ENCODE peak calls at places on chromosomes 4 and X, in four cellular contexts. A, R, W and E are unnamed samples.

GRCh38 chr4:36237366-36238353 is 6.7 kb downstream of the ARAP2 start:
- DNase-seq in A (no peak), R (no peak), W (no peak), E (no peak)

GRCh38 chr4:155592568-155593343 is 73.9 kb upstream of the GUCY1A1 start:
- DNase-seq in W (no peak), R (no peak), A (no peak), E (no peak)

GRCh38 chr4:150402968-150403367 is 179.0 kb upstream of the MAB21L2 start:
- DNase-seq in W (no peak), A (no peak), R (no peak), E (peak)

GRCh38 chr4:74934016-74934821 is 1.3 kb downstream of the PARM1 start:
- DNase-seq in W (peak), R (no peak), A (peak), E (peak)

GRCh38 chrX:145524931-145525330 is 277.6 kb downstream of the SPANXN1 start:
- DNase-seq in R (no peak), A (no peak), W (no peak), E (no peak)

GRCh38 chr4:179130122-179130714 is 1688.0 kb upstream of the AGA start:
- DNase-seq in W (no peak), A (peak), R (no peak), E (no peak)

GRCh38 chrX:151151668-151152267 is 24.6 kb upstream of the GPR50 start:
- DNase-seq in W (no peak), A (peak), R (peak), E (peak)

GRCh38 chr4:48710446-48711209 is 69.5 kb downstream of the FRYL start:
- DNase-seq in W (no peak), A (no peak), R (no peak), E (no peak)

GRCh38 chr4:108060164-108060563 is 70.5 kb downstream of the HADH start:
- DNase-seq in W (no peak), R (peak), A (no peak), E (no peak)

GRCh38 chrX:140933056-140933455 is 69.3 kb upstream of the SPANXB1 start:
- DNase-seq in R (no peak), W (no peak), A (no peak), E (no peak)

GRCh38 chr4:120671538-120671937 is 251.0 kb downstream of the PRDM5 start:
- DNase-seq in W (no peak), R (no peak), A (no peak), E (no peak)

GRCh38 chrX:320126-320783 is 1.7 kb upstream of the GTPBP6 start:
- DNase-seq in A (no peak), R (no peak), W (peak), E (no peak)

GRCh38 chrX:103774070-103774642 is 2.5 kb upstream of the PLP1 start:
- DNase-seq in R (peak), A (no peak), W (no peak), E (peak)

GRCh38 chrX:130108647-130109428 is 1.5 kb downstream of the ELF4 start:
- DNase-seq in R (peak), W (no peak), A (peak), E (no peak)

GRCh38 chr4:8766610-8767009 is 105.0 kb downstream of the HMX1 start:
- DNase-seq in R (no peak), A (no peak), W (peak), E (no peak)

GRCh38 chr4:42642136-42642797 is 14.6 kb downstream of the ATP8A1 start:
- DNase-seq in W (no peak), A (no peak), R (no peak), E (no peak)

GRCh38 chr4:173526034-173526482 is 4.0 kb downstream of the HAND2 start:
- DNase-seq in A (no peak), W (no peak), R (no peak), E (no peak)

GRCh38 chr4:173528378-173529321 is 1.4 kb downstream of the HAND2 start:
- DNase-seq in R (no peak), W (no peak), A (no peak), E (no peak)

GRCh38 chr4:173526724-173527102 is 3.3 kb downstream of the HAND2 start:
- DNase-seq in R (no peak), W (no peak), A (no peak), E (no peak)

GRCh38 chr4:173525118-173526033 is 4.7 kb downstream of the HAND2 start:
- DNase-seq in A (no peak), R (no peak), W (no peak), E (no peak)

GRCh38 chr4:173527103-173527876 is 2.7 kb downstream of the HAND2 start:
- DNase-seq in W (no peak), R (no peak), A (no peak), E (no peak)
- H3K4me3 ChIP-seq in W (peak), R (no peak), A (no peak), E (no peak)

GRCh38 chr4:132346016-132346415 is 803.1 kb upstream of the PCDH10 start:
- DNase-seq in R (no peak), A (no peak), W (no peak), E (no peak)
- H3K4me3 ChIP-seq in R (no peak), A (no peak), W (no peak), E (no peak)

GRCh38 chrX:10011261-10011931 is 44.2 kb downstream of the CLDN34 start:
- DNase-seq in R (no peak), A (no peak), W (no peak), E (no peak)
- H3K4me3 ChIP-seq in R (no peak), A (no peak), W (no peak), E (no peak)

GRCh38 chrX:1393871-1394615 is 2.1 kb upstream of the SLC25A6 start:
- DNase-seq in W (no peak), R (no peak), A (no peak), E (no peak)

GRCh38 chrX:1394731-1395501 is 3.0 kb upstream of the SLC25A6 start:
- DNase-seq in W (peak), R (no peak), A (no peak), E (no peak)

GRCh38 chrX:1397001-1397400 is 5.1 kb upstream of the SLC25A6 start:
- DNase-seq in A (no peak), R (no peak), W (no peak), E (no peak)

GRCh38 chrX:1397441-1397840 is 5.5 kb upstream of the SLC25A6 start:
- DNase-seq in W (peak), A (no peak), R (no peak), E (no peak)

GRCh38 chrX:1395646-1396216 is 3.8 kb upstream of the SLC25A6 start:
- DNase-seq in W (no peak), R (no peak), A (no peak), E (no peak)
- H3K4me3 ChIP-seq in W (no peak), R (no peak), A (no peak), E (no peak)

DNA sequence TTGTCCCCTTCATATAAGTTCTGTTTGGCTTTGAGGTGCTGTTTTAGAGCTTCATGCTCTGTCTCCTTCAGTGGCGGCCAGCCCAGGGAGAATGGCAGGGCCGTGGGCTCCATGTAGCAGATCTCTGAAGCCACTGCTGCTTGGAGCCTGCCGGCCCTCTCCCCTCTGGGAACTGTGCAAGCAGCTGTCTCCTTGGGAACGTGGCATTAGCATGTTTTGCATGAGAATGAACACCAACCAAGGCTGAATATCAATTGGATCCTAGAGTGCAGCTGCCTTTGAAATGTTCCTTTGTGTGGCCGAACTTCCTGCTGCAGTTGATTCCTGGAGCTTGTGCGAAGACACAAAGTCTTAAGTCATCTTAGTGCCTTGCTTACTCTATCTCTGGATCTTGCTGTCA is 39.1 kb upstream of the CLDN34 start:
- DNase-seq in A (no peak), W (no peak), R (no peak), E (no peak)
- H3K4me3 ChIP-seq in A (no peak), W (no peak), R (no peak), E (no peak)

GRCh38 chrX:135521405-135522131 is 1.1 kb downstream of the INTS6L start:
- DNase-seq in A (peak), R (no peak), W (peak), E (peak)

GRCh38 chrX:135520553-135521404 is at the start of gene INTS6L:
- DNase-seq in A (peak), R (no peak), W (peak), E (peak)

GRCh38 chrX:135518161-135518560 is 2.3 kb upstream of the INTS6L start:
- DNase-seq in W (no peak), A (no peak), R (no peak), E (no peak)

GRCh38 chrX:135522132-135522530 is 1.7 kb downstream of the INTS6L start:
- DNase-seq in A (no peak), W (no peak), R (no peak), E (no peak)

DNA sequence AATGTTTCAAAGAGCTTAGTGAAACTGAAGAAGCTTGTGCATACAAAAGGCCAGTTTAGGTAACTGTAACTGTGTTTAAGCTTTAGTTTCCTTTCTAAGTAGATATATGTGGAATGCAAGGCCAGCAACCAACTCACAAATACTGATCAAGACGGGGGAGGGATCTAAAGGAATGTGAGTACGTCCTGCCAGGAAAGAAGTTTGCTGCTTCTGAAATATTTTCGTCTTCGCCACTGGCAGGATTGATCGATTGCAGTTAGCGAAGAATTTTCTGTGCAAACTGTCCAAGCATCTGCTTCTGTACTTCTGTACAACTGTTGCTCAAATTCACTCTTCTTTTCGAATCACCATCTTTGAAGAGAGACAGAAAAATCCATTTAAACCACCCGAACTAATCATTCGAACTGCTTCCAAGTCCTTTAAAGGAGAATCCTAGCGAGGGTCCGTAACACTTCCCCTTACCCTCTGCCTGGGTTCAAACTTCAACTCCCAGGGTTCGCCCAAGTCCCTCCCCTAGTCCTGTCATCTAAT is 373 bp upstream of the INTS6L start:
- DNase-seq in W (no peak), A (no peak), R (no peak), E (peak)
- H3K4me3 ChIP-seq in W (peak), A (peak), R (no peak), E (peak)

DNA sequence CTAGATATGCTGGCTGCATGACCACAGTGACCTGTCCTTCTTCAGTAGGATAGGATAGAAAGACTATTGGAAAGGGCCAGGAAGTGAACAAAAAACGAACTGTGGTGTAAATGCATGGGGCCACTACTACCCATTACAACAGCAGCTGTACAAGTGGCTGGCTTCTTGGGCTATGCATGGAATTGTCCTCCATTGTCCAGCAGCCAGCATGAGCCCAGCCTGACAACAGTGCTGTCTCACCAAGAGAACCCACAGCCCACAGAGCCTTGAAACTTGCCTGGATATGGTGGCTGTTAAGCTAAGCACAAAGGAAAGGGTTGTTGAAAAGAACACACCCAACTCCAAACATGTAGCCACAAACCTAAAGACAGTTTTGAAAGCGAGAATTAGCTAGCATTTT is 330.2 kb upstream of the F9 start:
- DNase-seq in A (no peak), W (no peak), R (no peak), E (no peak)
- H3K4me3 ChIP-seq in A (no peak), W (no peak), R (no peak), E (no peak)